ENCODE peak calls at places on chromosomes 2 and 18, in five cellular contexts. S, C, M, A and X are unnamed samples.

GRCh38 chr2:215598376-215598975 is 162.6 kb upstream of the FN1 start:
- DNase-seq in A (no peak), S (no peak), M (no peak), C (no peak), X (no peak)

GRCh38 chr2:136010126-136010525 is 24.7 kb upstream of the DARS1 start:
- DNase-seq in M (no peak), S (no peak), A (no peak), C (no peak), X (no peak)

GRCh38 chr2:70248810-70249438 is 496 bp upstream of the TIA1 start:
- DNase-seq in C (no peak), A (no peak), M (no peak), S (peak; percentile 65), X (peak; percentile 100)

GRCh38 chr2:176567361-176567760 is 298.1 kb downstream of the MTX2 start:
- DNase-seq in A (no peak), C (no peak), M (no peak), S (no peak), X (no peak)

GRCh38 chr2:166900700-166901099 is 12.4 kb downstream of the XIRP2 start:
- DNase-seq in M (no peak), A (peak; percentile 1), S (no peak), C (no peak), X (no peak)

GRCh38 chr2:120497261-120497977 is 151.5 kb downstream of the INHBB start:
- DNase-seq in C (no peak), S (no peak), M (no peak), A (no peak), X (no peak)

GRCh38 chr2:219286436-219287115 is 7.4 kb downstream of the DNAJB2 start:
- DNase-seq in S (no peak), C (no peak), A (peak; percentile 32), M (no peak), X (no peak)

GRCh38 chr2:44330801-44331200 is 30.5 kb downstream of the PREPL start:
- DNase-seq in C (no peak), M (no peak), S (no peak), A (no peak), X (no peak)

GRCh38 chr2:233838251-233838650 is 16.1 kb downstream of the HJURP start:
- DNase-seq in S (no peak), A (no peak), M (no peak), C (no peak), X (no peak)

GRCh38 chr18:2223859-2224258 is 347.4 kb downstream of the METTL4 start:
- DNase-seq in S (no peak), M (no peak), C (no peak), A (peak; percentile 5), X (no peak)

GRCh38 chr2:148058641-148059040 is 37.8 kb downstream of the MBD5 start:
- DNase-seq in A (no peak), S (no peak), M (no peak), C (no peak), X (no peak)